ENCODE peak calls at places on chromosome X, in ten cellular contexts. N, U, K, S, F, H, P, V, R and W are unnamed samples.

GRCh38 chrX:15336023-15336413 is 695 bp upstream of the PIGA start:
- ATAC-seq in H (no peak), P (no peak), S (peak; percentile 24), U (no peak), R (peak; percentile 19), F (peak; percentile 5), N (no peak), K (peak; percentile 9), V (peak; percentile 69), W (peak; percentile 21)

GRCh38 chrX:18899796-18900380 is 84.0 kb downstream of the PHKA2 start:
- ATAC-seq in H (no peak), S (no peak), U (no peak), F (no peak), V (peak; percentile 76), N (no peak), R (no peak), K (peak; percentile 54), P (no peak), W (no peak)

GRCh38 chrX:18997916-18998315 is 14.0 kb upstream of the PHKA2 start:
- ATAC-seq in P (no peak), R (no peak), S (no peak), N (no peak), U (no peak), F (no peak), H (no peak), K (no peak), V (peak; percentile 25), W (no peak)

GRCh38 chrX:77003530-77003929 is 443.7 kb upstream of the FGF16 start:
- ATAC-seq in F (no peak), V (no peak), H (no peak), R (no peak), U (no peak), S (no peak), N (no peak), K (no peak), P (no peak), W (no peak)

GRCh38 chrX:100928660-100929613 is at the start of gene XKRX:
- ATAC-seq in N (peak; percentile 62), U (peak; percentile 88), V (peak; percentile 83), K (peak; percentile 84), H (no peak), P (peak; percentile 62), F (no peak), R (peak; percentile 79), S (no peak), W (no peak)

GRCh38 chrX:136271300-136271699 is 20.1 kb upstream of the MAP7D3 start:
- ATAC-seq in S (no peak), R (no peak), N (no peak), P (no peak), K (peak; percentile 55), H (no peak), U (no peak), V (no peak), F (no peak), W (no peak)

GRCh38 chrX:154711264-154711663 is 39.6 kb downstream of the GAB3 start:
- ATAC-seq in R (no peak), N (no peak), K (no peak), F (no peak), P (no peak), H (no peak), U (no peak), S (no peak), V (no peak), W (no peak)

GRCh38 chrX:24133280-24133679 is 16.2 kb upstream of the ZFX start:
- ATAC-seq in H (no peak), K (no peak), P (no peak), U (no peak), N (no peak), R (no peak), F (no peak), V (no peak), S (no peak), W (no peak)

GRCh38 chrX:110409925-110410324 is 51.3 kb downstream of the RTL9 start:
- ATAC-seq in V (no peak), F (no peak), U (no peak), K (no peak), H (no peak), S (no peak), N (no peak), P (no peak), R (no peak), W (no peak)

GRCh38 chrX:112851806-112852205 is 11.2 kb upstream of the AMOT start:
- ATAC-seq in N (no peak), P (peak; percentile 37), V (no peak), H (no peak), F (no peak), U (no peak), R (peak; percentile 75), K (peak; percentile 79), S (no peak), W (no peak)

GRCh38 chrX:69097451-69098236 is 67.6 kb downstream of the PJA1 start:
- ATAC-seq in N (no peak), R (no peak), P (no peak), F (no peak), K (no peak), H (no peak), V (no peak), S (no peak), U (no peak), W (no peak)

GRCh38 chrX:130393451-130394074 is 8.1 kb upstream of the GPR119 start:
- ATAC-seq in K (peak; percentile 28), S (no peak), V (peak; percentile 95), N (peak; percentile 83), R (no peak), H (peak; percentile 72), F (peak; percentile 64), U (peak; percentile 78), P (peak; percentile 91), W (no peak)

GRCh38 chrX:125709074-125709473 is 389.4 kb downstream of the TEX13C start:
- ATAC-seq in P (no peak), F (no peak), R (no peak), U (no peak), N (no peak), S (no peak), K (no peak), V (no peak), H (no peak), W (no peak)
- H3K4me3 ChIP-seq in P (no peak overlapping the region), F (no peak overlapping the region), R (no peak overlapping the region), U (no peak overlapping the region), N (no peak overlapping the region), S (no peak overlapping the region), K (no peak overlapping the region), V (no peak overlapping the region), H (no peak overlapping the region), W (no peak overlapping the region)

GRCh38 chrX:75301060-75301459 is 27.2 kb downstream of the UPRT start:
- ATAC-seq in H (no peak), K (no peak), P (peak; percentile 40), S (no peak), V (no peak), R (no peak), N (no peak), F (no peak), U (no peak), W (no peak)

GRCh38 chrX:75291611-75292010 is 17.7 kb downstream of the UPRT start:
- ATAC-seq in R (no peak), V (no peak), K (no peak), S (no peak), P (no peak), F (no peak), H (no peak), N (no peak), U (no peak), W (no peak)

GRCh38 chrX:75297508-75297907 is 23.6 kb downstream of the UPRT start:
- ATAC-seq in U (no peak), S (no peak), P (no peak), K (no peak), F (no peak), H (peak; percentile 60), V (no peak), R (no peak), N (no peak), W (no peak)

GRCh38 chrX:75295641-75296040 is 21.8 kb downstream of the UPRT start:
- ATAC-seq in K (no peak), U (no peak), V (no peak), S (no peak), F (no peak), R (no peak), N (no peak), P (no peak), H (no peak), W (no peak)
- TF ChIP-seq POLR2A in K (no peak), U (no peak), V (no peak), S (no peak), F (no peak), R (no peak), N (no peak), P (no peak), H (no peak), W (no peak)

DNA sequence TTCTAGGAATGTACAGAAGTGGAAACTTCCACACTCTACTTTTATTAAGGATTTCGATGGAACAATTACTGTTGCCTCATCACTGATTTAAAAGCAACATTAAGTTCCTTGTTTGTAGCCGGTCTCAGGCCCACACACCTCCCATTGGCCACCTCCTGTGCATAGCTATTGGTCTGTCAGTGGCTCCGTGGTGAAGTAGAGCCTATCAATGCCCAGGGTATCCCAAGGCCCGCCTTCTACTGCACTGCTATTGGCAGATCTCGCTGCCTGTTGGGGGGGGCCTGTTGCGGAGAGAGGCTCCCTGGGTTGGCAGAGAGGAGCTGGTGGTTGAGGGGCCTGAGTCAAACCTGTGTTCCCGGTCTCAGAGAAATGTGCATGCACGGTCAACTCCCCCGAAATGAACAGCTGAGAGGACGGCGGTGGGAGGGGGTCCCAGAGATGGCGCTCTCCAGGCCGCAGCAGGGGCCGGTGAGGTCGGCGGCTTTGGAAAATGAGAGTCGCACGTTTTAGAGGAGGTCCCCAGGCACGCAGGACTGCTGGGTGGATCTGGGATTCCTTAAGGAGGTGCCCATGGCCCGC is 4.9 kb upstream of the ARAF start:
- ATAC-seq in R (peak; percentile 97), S (peak; percentile 89), P (peak; percentile 93), K (peak; percentile 95), H (peak; percentile 97), N (peak; percentile 76), U (no peak), F (peak; percentile 91), V (peak; percentile 96), W (peak; percentile 93)
- H3K4me3 ChIP-seq in R (peak overlapping the region; percentile 55), S (peak overlapping the region; percentile 61), P (peak overlapping the region; percentile 56), K (peak overlapping the region; percentile 51), H (peak overlapping the region; percentile 58), N (peak overlapping the region; percentile 32), U (no peak overlapping the region), F (no peak overlapping the region), V (peak overlapping the region; percentile 49), W (peak overlapping the region; percentile 95)

DNA sequence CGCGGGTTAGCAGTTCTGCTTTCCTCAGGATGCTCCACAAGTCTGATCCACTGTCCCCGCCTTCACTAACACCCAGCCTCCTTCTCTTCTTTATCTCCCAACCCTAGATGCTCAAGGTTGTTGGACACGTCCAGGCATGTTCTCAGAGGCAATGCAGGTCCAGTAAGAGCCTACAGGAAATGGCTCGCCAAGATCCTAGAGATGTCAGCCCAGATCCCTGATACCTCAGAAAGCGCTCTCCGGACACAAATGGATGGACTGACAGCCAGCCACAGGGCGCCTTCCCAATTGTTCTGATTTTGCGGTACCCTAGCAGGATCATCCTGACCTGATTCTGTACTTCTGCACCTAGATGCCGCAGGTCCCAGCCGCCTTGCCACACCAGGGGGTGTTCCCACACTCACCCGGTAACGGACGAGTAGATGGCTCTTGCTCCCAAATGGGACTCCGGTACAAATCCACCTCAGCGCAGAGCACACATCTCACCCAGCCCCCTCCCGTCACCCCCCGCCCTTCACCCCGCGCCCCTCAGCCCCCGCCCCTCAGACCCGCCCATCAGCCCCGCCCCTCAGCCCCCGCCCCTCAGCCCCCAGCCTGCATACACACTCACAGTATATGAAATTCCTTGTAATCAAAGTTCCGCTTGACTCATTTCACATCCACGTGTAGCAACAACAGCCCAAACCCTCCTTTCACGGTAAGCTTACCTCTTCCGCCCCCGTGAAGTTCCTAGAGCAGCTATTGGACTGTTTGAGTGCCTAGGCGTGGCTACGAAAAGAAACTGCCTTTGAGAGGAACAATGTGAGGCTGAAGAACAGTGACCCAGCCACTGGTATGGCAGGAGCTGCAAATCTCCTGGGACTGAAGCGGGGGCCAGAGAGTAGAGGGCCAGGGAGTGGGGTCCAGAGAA is at the start of gene EDA2R:
- ATAC-seq in F (peak; percentile 75), N (no peak), U (peak; percentile 95), V (peak; percentile 91), P (peak; percentile 69), K (peak; percentile 90), H (peak; percentile 73), S (peak; percentile 36), R (peak; percentile 46), W (peak; percentile 19)
- TF ChIP-seq POLR2A in F (no peak), N (no peak), U (no peak), V (peak; percentile 32), P (peak; percentile 56), K (peak; percentile 46), H (no peak), S (no peak), R (no peak), W (no peak)